ENCODE peak calls at places on chromosome 22, in seven cellular contexts. X is heart left ventricle, V is ovary, E is Peyer's patch, T is K562, O is transverse colon, I is tibial nerve. L is an unnamed sample.

GRCh38 chr22:46674906-46675305 is 54.7 kb downstream of the GRAMD4 start:
- DNase-seq in X (no peak), V (no peak), E (no peak), T (no peak), O (no peak), I (no peak), L (no peak)

GRCh38 chr22:41526802-41527799 is 17.2 kb downstream of the POLR3H start:
- DNase-seq in X (no peak), V (peak; percentile 63), E (peak; percentile 78), T (peak; percentile 76), O (peak; percentile 55), I (no peak), L (peak; percentile 69)

GRCh38 chr22:41598081-41598480 is 8.4 kb upstream of the PMM1 start:
- DNase-seq in X (no peak), V (no peak), E (no peak), T (no peak), O (no peak), I (no peak), L (no peak)

GRCh38 chr22:38732251-38732815 is 23.5 kb downstream of the SUN2 start:
- DNase-seq in X (no peak), V (no peak), E (no peak), T (no peak), O (no peak), I (no peak), L (peak; percentile 72)

GRCh38 chr22:39488563-39489083 is 13.5 kb upstream of the MIEF1 start:
- DNase-seq in X (no peak), V (no peak), E (no peak), T (peak; percentile 87), O (no peak), I (no peak), L (no peak)

GRCh38 chr22:44108806-44109385 is 71.8 kb upstream of the PARVG start:
- DNase-seq in X (no peak), V (no peak), E (no peak), T (no peak), O (no peak), I (no peak), L (no peak)

GRCh38 chr22:46604306-46604690 is 15.9 kb upstream of the GRAMD4 start:
- DNase-seq in X (no peak), V (no peak), E (peak; percentile 76), T (peak; percentile 83), O (peak; percentile 54), I (peak; percentile 33), L (no peak)

GRCh38 chr22:44765571-44766285 is 13.4 kb downstream of the ARHGAP8 start:
- DNase-seq in X (no peak), V (no peak), E (no peak), T (no peak), O (no peak), I (no peak), L (no peak)

GRCh38 chr22:50227588-50228215 is 17.1 kb downstream of the TUBGCP6 start:
- DNase-seq in X (no peak), V (no peak), E (no peak), T (no peak), O (no peak), I (no peak), L (no peak)

GRCh38 chr22:21778705-21779363 is 43.2 kb upstream of the YPEL1 start:
- DNase-seq in X (no peak), V (no peak), E (no peak), T (peak; percentile 89), O (no peak), I (no peak), L (peak; percentile 30)

GRCh38 chr22:50467773-50468440 is 6.9 kb downstream of the SBF1 start:
- DNase-seq in X (no peak), V (no peak), E (no peak), T (no peak), O (no peak), I (no peak), L (no peak)

GRCh38 chr22:46815132-46815531 is 52.7 kb downstream of the TBC1D22A start:
- DNase-seq in X (no peak), V (no peak), E (peak; percentile 85), T (no peak), O (peak; percentile 65), I (no peak), L (peak; percentile 84)

GRCh38 chr22:43848366-43849171 is 13.7 kb downstream of the SULT4A1 start:
- DNase-seq in X (peak; percentile 23), V (no peak), E (peak; percentile 39), T (no peak), O (no peak), I (no peak), L (peak; percentile 61)

GRCh38 chr22:43310311-43310710 is 32.9 kb downstream of the SCUBE1 start:
- DNase-seq in X (no peak), V (no peak), E (no peak), T (peak; percentile 30), O (no peak), I (no peak), L (no peak)

GRCh38 chr22:27626675-27627443 is 174.7 kb downstream of the MN1 start:
- DNase-seq in X (no peak), V (no peak), E (no peak), T (no peak), O (no peak), I (no peak), L (no peak)

GRCh38 chr22:41237707-41238569 is 2.8 kb downstream of the CHADL start:
- DNase-seq in X (peak; percentile 74), V (peak; percentile 55), E (peak; percentile 93), T (peak; percentile 22), O (peak; percentile 86), I (peak; percentile 21), L (peak; percentile 92)

GRCh38 chr22:40714514-40714966 is 35.3 kb downstream of the MCHR1 start:
- DNase-seq in X (no peak), V (peak; percentile 67), E (no peak), T (no peak), O (no peak), I (no peak), L (no peak)

GRCh38 chr22:43487311-43488030 is 75.7 kb downstream of the MPPED1 start:
- DNase-seq in X (no peak), V (no peak), E (no peak), T (no peak), O (no peak), I (no peak), L (no peak)

GRCh38 chr22:40392618-40393017 is 22.2 kb downstream of the SGSM3 start:
- DNase-seq in X (no peak), V (no peak), E (no peak), T (no peak), O (no peak), I (no peak), L (no peak)

GRCh38 chr22:45159652-45160462 is 3.9 kb upstream of the NUP50 start:
- DNase-seq in X (no peak), V (no peak), E (no peak), T (no peak), O (peak; percentile 33), I (no peak), L (peak; percentile 33)

GRCh38 chr22:47030881-47031627 is 268.6 kb downstream of the TBC1D22A start:
- DNase-seq in X (no peak), V (no peak), E (no peak), T (peak; percentile 22), O (peak; percentile 69), I (no peak), L (peak; percentile 42)

GRCh38 chr22:34055525-34056200 is 135.4 kb upstream of the LARGE1 start:
- DNase-seq in X (no peak), V (no peak), E (no peak), T (peak; percentile 34), O (no peak), I (no peak), L (no peak)

GRCh38 chr22:42791721-42792452 is 65.2 kb downstream of the ARFGAP3 start:
- DNase-seq in X (peak; percentile 60), V (peak; percentile 50), E (no peak), T (no peak), O (peak; percentile 25), I (no peak), L (no peak)

GRCh38 chr22:36327922-36328551 is 59.7 kb downstream of the MYH9 start:
- DNase-seq in X (peak; percentile 63), V (no peak), E (no peak), T (no peak), O (no peak), I (no peak), L (no peak)
- TF ChIP-seq POLR2A in X (peak; percentile 43), V (no peak), E (no peak), T (no peak), O (no peak), I (no peak), L (no peak)

DNA sequence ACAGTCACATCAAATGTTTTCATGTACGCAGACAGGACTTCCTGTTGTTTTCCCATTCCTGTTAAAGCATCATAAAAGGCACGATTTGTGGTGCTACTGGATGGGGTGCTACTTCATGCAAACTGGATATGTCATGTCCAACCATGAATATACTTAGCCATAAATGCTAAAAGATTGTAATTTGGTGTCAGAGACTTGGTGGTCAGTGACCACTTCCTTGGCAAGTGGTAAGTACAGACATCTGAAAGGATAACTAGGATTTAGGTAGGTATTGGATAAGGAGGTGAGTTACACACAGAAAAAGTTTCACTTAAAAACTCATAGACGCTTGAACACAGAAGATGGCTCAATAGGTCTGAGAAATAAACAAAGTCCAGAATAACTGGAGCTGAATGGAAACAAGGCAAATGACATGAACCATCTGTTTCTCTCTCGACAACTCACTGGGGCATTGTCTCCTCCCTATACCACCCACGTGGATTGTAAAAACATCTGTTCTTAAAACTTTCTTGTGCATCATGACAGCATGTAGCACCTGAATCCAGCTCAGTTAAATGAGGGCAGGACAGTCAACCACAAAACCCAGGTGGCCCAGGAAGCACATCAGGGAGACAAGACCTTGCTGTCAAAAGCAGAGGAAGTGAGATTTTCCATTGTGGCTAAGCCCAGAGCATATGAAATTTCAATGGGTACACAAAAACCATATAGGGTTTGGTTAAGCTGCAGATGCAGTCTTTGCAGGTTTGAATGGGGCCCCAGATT is 22.1 kb upstream of the IGLL5 start:
- DNase-seq in X (no peak), V (no peak), E (peak; percentile 84), T (peak; percentile 52), O (peak; percentile 58), I (peak; percentile 45), L (no peak)
- H3K27ac ChIP-seq in X (peak overlapping the region; percentile 29), V (no peak overlapping the region), E (peak overlapping the region; percentile 27), T (no peak overlapping the region), O (peak overlapping the region; percentile 46), I (peak overlapping the region; percentile 24), L (no peak overlapping the region)

GRCh38 chr22:37476389-37477329 is 9.5 kb downstream of the MFNG start:
- DNase-seq in X (no peak), V (no peak), E (no peak), T (no peak), O (no peak), I (no peak), L (no peak)
- TF ChIP-seq POLR2A in X (no peak), V (no peak), E (no peak), T (no peak), O (no peak), I (no peak), L (no peak)

DNA sequence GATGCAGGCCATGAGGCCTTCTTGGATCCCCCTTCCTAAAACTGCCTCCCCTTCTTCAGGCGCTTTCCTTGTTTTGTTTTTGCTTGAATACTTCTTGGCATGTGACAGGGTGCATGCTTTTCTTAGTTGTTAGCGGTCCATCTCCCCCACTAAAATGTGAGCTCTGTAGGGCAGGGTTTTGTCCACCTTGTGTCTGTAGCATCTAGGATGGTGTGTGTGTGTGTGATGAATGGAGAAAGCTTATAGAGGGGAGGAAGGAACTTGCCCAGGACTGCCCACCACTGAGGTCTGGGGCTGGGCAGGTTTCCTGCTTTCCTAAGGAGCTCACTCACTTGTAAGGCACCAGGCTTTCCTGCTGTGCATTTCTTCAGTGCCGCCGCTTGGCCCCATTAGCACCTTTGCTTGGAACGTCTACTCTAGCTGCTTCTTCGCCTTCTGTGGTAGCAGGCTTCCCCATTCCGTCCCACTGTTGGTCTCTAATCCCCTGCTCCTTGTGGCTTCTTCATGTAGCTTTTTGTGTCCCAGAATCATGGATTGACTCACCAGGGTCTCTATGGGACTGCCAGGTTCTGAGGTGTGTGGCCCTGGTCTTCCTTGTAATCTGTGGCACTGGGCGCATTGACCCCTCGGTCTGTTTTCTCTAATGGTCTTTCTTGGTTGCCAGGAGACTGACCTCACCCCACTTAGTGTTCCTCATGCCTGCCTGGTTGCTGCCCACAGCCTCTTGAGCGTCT is 3.3 kb downstream of the DGCR8 start:
- DNase-seq in X (no peak), V (no peak), E (no peak), T (no peak), O (no peak), I (no peak), L (no peak)
- H3K27ac ChIP-seq in X (no peak overlapping the region), V (no peak overlapping the region), E (no peak overlapping the region), T (peak overlapping the region; percentile 38), O (no peak overlapping the region), I (no peak overlapping the region), L (peak overlapping the region; percentile 74)